ENCODE peak calls at places on chromosomes 2 and 18, in five cellular contexts. P, X, Q, N and W are unnamed samples.

GRCh38 chr18:2147866-2148265 is 423.4 kb downstream of the METTL4 start:
- DNase-seq in P (peak), X (no peak), Q (peak), N (no peak), W (no peak)

GRCh38 chr2:63903003-63903402 is 61.3 kb downstream of the UGP2 start:
- DNase-seq in P (no peak), X (no peak), Q (no peak), N (no peak), W (no peak)

GRCh38 chr2:51424418-51424817 is 392.5 kb upstream of the NRXN1 start:
- DNase-seq in P (no peak), X (no peak), Q (no peak), N (no peak), W (no peak)

GRCh38 chr2:234268314-234268713 is 217.8 kb downstream of the SPP2 start:
- DNase-seq in P (no peak), X (no peak), Q (no peak), N (no peak), W (no peak)

GRCh38 chr18:37552296-37552695 is 13.3 kb downstream of the CELF4 start:
- DNase-seq in P (no peak), X (no peak), Q (no peak), N (no peak), W (peak)

GRCh38 chr2:157254041-157254440 is 3.5 kb upstream of the GALNT5 start:
- DNase-seq in P (no peak), X (no peak), Q (no peak), N (no peak), W (no peak)

GRCh38 chr2:152445791-152446201 is 110.8 kb downstream of the FMNL2 start:
- DNase-seq in P (no peak), X (no peak), Q (no peak), N (peak), W (no peak)

GRCh38 chr18:8341481-8342230 is 267.6 kb upstream of the RAB12 start:
- DNase-seq in P (no peak), X (no peak), Q (no peak), N (peak), W (no peak)

GRCh38 chr18:56711706-56712445 is 60.7 kb downstream of the WDR7 start:
- DNase-seq in P (no peak), X (no peak), Q (no peak), N (no peak), W (no peak)

GRCh38 chr2:118815731-118816130 is 31.7 kb downstream of the EN1 start:
- DNase-seq in P (no peak), X (no peak), Q (no peak), N (no peak), W (no peak)

GRCh38 chr18:49476664-49477411 is 10.2 kb downstream of the C18orf32 start:
- DNase-seq in P (no peak), X (no peak), Q (no peak), N (peak), W (no peak)

GRCh38 chr18:21362921-21363320 is 120.9 kb downstream of the GREB1L start:
- DNase-seq in P (no peak), X (no peak), Q (no peak), N (no peak), W (no peak)

GRCh38 chr2:220533485-220533884 is 906.1 kb downstream of the SLC4A3 start:
- DNase-seq in P (no peak), X (peak), Q (no peak), N (no peak), W (no peak)

GRCh38 chr2:127674241-127675209 is 805 bp downstream of the LIMS2 start:
- DNase-seq in P (no peak), X (peak), Q (peak), N (no peak), W (no peak)

DNA sequence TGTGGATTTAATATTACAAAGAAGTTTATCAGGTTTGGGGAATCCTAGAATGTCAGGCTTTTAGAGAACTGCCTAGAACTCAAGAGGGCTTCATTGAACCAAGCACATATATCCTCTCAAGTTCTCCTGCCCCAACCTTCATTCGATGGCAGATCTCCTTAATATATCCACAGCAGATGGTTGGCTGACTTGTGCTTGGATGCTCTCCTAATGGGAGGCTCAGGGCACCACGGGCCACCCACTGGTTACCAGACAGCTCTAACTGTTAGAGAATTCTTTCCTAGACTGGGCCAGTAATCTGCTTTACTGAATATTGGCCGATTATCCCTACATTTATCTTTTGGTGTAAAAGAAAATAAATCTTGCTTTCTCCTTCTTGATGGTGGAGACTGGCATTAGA is 87.2 kb upstream of the ATP8B1 start:
- DNase-seq in P (no peak), X (no peak), Q (no peak), N (no peak), W (no peak)
- H3K27ac ChIP-seq in P (no peak), X (no peak), Q (no peak), N (no peak), W (no peak)

GRCh38 chr2:214277880-214278279 is 133.0 kb upstream of the VWC2L start:
- DNase-seq in P (no peak), X (no peak), Q (no peak), N (no peak), W (no peak)
- TF ChIP-seq CTCF in P (no peak), X (no peak), Q (no peak), N (no peak), W (no peak)

GRCh38 chr2:136131484-136131960 is 13.6 kb upstream of the CXCR4 start:
- DNase-seq in P (no peak), X (no peak), Q (no peak), N (no peak), W (no peak)
- H3K4me3 ChIP-seq in P (no peak), X (no peak), Q (no peak), N (no peak), W (no peak)

DNA sequence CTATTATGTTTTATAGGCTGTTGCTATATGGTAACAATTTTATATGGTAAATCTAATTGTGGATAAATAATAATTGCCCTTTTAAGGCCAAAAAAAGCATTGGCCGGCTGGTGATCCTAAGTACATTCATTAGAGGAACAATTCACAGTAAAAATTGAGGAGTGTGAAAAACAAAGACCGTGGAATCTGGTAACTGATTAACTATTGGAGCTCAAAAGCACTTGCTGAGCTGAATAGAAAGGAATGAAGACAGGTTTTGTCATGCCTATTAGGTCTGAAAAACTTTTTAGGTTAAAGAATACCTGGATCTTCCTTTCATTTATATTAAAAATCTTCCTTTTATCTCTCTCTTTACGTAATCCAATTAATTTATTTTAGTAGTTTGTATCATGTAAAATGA is 18.5 kb upstream of the RBBP8 start:
- DNase-seq in P (no peak), X (no peak), Q (no peak), N (no peak), W (no peak)
- H3K27ac ChIP-seq in P (no peak), X (no peak), Q (no peak), N (no peak), W (no peak)

GRCh38 chr2:215870986-215871385 is 142.4 kb downstream of the MREG start:
- DNase-seq in P (no peak), X (peak), Q (no peak), N (no peak), W (no peak)
- TF ChIP-seq CTCF in P (no peak), X (peak), Q (no peak), N (peak), W (no peak)

GRCh38 chr2:61179701-61180639 is 18.0 kb downstream of the C2orf74 start:
- DNase-seq in P (peak), X (peak), Q (peak), N (no peak), W (peak)
- H3K4me3 ChIP-seq in P (peak), X (peak), Q (peak), N (peak), W (peak)

GRCh38 chr2:218275368-218276072 is 5.2 kb downstream of the PNKD start:
- DNase-seq in P (no peak), X (no peak), Q (no peak), N (no peak), W (no peak)

GRCh38 chr2:218272531-218273212 is 2.4 kb downstream of the PNKD start:
- DNase-seq in P (peak), X (peak), Q (peak), N (no peak), W (peak)

GRCh38 chr2:218276986-218277755 is 6.9 kb downstream of the PNKD start:
- DNase-seq in P (no peak), X (no peak), Q (peak), N (no peak), W (no peak)

GRCh38 chr2:218273908-218274249 is 3.6 kb downstream of the PNKD start:
- DNase-seq in P (no peak), X (no peak), Q (no peak), N (no peak), W (no peak)

DNA sequence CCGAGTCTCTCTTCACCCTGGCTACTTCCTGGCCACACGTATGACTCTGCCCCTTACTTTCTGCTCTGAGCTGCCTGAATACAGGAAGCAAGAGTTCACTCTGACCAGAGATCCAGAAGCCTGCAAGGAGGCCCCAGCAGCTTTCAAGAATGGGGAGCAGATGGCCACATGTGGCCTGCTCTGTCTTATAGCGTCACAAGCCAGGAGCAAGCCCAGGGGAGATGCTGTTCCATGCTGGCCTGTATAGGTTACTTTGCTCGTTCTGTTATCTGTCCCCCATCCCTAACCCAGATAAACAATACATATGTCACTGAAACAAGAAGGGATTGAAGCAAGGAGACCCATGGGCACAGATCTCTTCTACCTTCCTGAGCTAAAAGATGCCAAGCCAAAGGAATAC is 4.3 kb downstream of the PNKD start:
- DNase-seq in P (no peak), X (no peak), Q (no peak), N (no peak), W (no peak)
- H3K27ac ChIP-seq in P (no peak), X (no peak), Q (peak), N (no peak), W (no peak)

DNA sequence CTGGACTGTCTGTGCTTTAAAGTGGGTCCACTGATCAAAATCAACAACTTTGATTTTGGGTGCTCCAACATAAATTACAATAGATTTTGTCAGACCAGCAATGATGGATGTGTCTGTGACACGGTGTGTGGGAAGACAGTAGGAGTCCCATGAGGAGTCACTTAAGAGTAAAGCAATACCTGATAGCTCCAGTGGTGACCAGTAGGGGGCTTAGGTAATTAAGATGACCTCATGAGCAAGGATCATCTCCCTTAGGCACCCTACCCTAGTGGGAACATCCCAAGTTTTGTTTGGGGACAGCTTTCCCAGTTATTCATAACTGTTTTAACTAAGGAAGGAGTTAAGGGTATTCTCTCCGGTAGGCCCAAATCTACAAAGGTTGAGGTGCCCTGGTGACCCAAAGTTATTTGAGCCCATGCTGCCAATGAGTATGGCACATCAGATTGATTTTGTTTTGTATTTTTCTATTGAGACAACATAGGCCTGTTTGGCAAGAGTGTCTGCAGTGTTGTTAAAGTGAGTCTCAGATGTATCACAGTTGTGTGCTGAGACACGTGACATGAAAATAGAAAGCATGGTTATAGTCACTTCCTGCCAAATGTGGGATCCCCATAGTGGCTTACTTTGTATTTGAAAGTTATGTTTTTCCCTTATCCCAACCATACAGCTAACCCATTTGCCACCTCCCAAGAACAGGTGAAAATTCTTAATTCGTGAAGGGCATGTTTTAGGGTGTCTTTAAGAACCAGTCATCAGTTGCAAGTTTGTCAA is 1337.6 kb upstream of the SLC39A10 start:
- DNase-seq in P (no peak), X (peak), Q (no peak), N (no peak), W (no peak)
- TF ChIP-seq CTCF in P (no peak), X (peak), Q (no peak), N (no peak), W (no peak)

GRCh38 chr2:219527472-219527871 is 13.2 kb downstream of the ASIC4 start:
- DNase-seq in P (no peak), X (no peak), Q (no peak), N (no peak), W (no peak)

GRCh38 chr2:219531639-219532377 is 11.8 kb downstream of the CHPF start:
- DNase-seq in P (no peak), X (no peak), Q (no peak), N (no peak), W (no peak)

GRCh38 chr2:219532378-219532649 is 11.3 kb downstream of the CHPF start:
- DNase-seq in P (no peak), X (no peak), Q (no peak), N (no peak), W (no peak)

GRCh38 chr2:219527076-219527394 is 12.8 kb downstream of the ASIC4 start:
- DNase-seq in P (no peak), X (peak), Q (no peak), N (no peak), W (peak)

GRCh38 chr2:219530048-219530963 is 13.3 kb downstream of the CHPF start:
- DNase-seq in P (peak), X (peak), Q (peak), N (peak), W (peak)
- H3K4me3 ChIP-seq in P (no peak), X (peak), Q (peak), N (peak), W (peak)